ENCODE peak calls at places on chromosomes 4 and X, in eight cellular contexts. Q, R, F, S, T, O, U and X are unnamed samples.

GRCh38 chr4:110292994-110293744 is 94.8 kb upstream of the ELOVL6 start:
- DNase-seq in Q (no peak), R (no peak), F (no peak), S (no peak), T (no peak), O (no peak), U (peak), X (no peak)

GRCh38 chr4:14184265-14184664 is 556.7 kb upstream of the BOD1L1 start:
- DNase-seq in Q (no peak), R (no peak), F (no peak), S (no peak), T (peak), O (no peak), U (no peak), X (no peak)

GRCh38 chr4:168900080-168900479 is 110.0 kb downstream of the CBR4 start:
- DNase-seq in Q (no peak), R (no peak), F (no peak), S (no peak), T (no peak), O (no peak), U (no peak), X (no peak)

GRCh38 chr4:102692474-102692873 is 68.3 kb downstream of the MANBA start:
- DNase-seq in Q (no peak), R (no peak), F (no peak), S (no peak), T (no peak), O (no peak), U (no peak), X (no peak)

GRCh38 chr4:4422856-4423485 is 36.1 kb downstream of the NSG1 start:
- DNase-seq in Q (no peak), R (peak), F (no peak), S (no peak), T (no peak), O (no peak), U (no peak), X (no peak)

GRCh38 chrX:105477351-105477750 is 256.9 kb upstream of the TEX13A start:
- DNase-seq in Q (no peak), R (no peak), F (no peak), S (no peak), T (no peak), O (no peak), U (peak), X (no peak)

GRCh38 chr4:76187152-76187551 is 26.5 kb downstream of the SCARB2 start:
- DNase-seq in Q (no peak), R (no peak), F (no peak), S (no peak), T (no peak), O (no peak), U (no peak), X (no peak)

GRCh38 chr4:60611762-60612496 is 588.2 kb upstream of the ADGRL3 start:
- DNase-seq in Q (no peak), R (no peak), F (no peak), S (no peak), T (no peak), O (no peak), U (peak), X (no peak)

GRCh38 chrX:47749185-47749967 is 87.3 kb upstream of the ZNF81 start:
- DNase-seq in Q (no peak), R (no peak), F (no peak), S (no peak), T (no peak), O (no peak), U (no peak), X (no peak)

GRCh38 chr4:151629097-151629783 is 131.6 kb downstream of the GATB start:
- DNase-seq in Q (no peak), R (no peak), F (no peak), S (no peak), T (no peak), O (no peak), U (peak), X (no peak)

GRCh38 chr4:42904986-42905385 is 12.5 kb downstream of the GRXCR1 start:
- DNase-seq in Q (no peak), R (no peak), F (no peak), S (no peak), T (no peak), O (no peak), U (no peak), X (no peak)

GRCh38 chr4:31366041-31366440 is 645.9 kb downstream of the PCDH7 start:
- DNase-seq in Q (no peak), R (no peak), F (no peak), S (no peak), T (peak), O (no peak), U (peak), X (no peak)

GRCh38 chr4:17347445-17347844 is 164.4 kb downstream of the QDPR start:
- DNase-seq in Q (no peak), R (no peak), F (peak), S (no peak), T (peak), O (no peak), U (peak), X (no peak)

GRCh38 chr4:6420036-6420435 is 52.4 kb downstream of the PPP2R2C start:
- DNase-seq in Q (no peak), R (no peak), F (no peak), S (no peak), T (no peak), O (no peak), U (no peak), X (no peak)

GRCh38 chrX:24925430-24925829 is 90.3 kb downstream of the ARX start:
- DNase-seq in Q (no peak), R (no peak), F (no peak), S (no peak), T (no peak), O (no peak), U (peak), X (no peak)

GRCh38 chrX:112851161-112851779 is 10.6 kb upstream of the AMOT start:
- DNase-seq in Q (no peak), R (peak), F (no peak), S (no peak), T (no peak), O (no peak), U (no peak), X (no peak)